ENCODE peak calls at places on chromosome 16, in eight cellular contexts. N is lower lobe of right lung; S is GM12878; Q is esophagus squamous epithelium; K is activated CD4-positive, alpha-beta T cell treated with anti-CD3 and anti-CD28 coated beads, Interleukin-2, amount 50 U/mL, for 1 hour; G is T-helper 1 cell; M is AG10803; A is COLO829. T is an unnamed sample.

GRCh38 chr16:27759947-27760844 is 210.3 kb downstream of the KATNIP start:
- DNase-seq in N (peak), S (no peak), Q (no peak), K (no peak), G (no peak), M (no peak), A (peak), T (peak)

GRCh38 chr16:82660078-82660645 is 33.4 kb downstream of the CDH13 start:
- DNase-seq in N (no peak), S (no peak), Q (no peak), K (peak), G (peak), M (peak), A (no peak), T (no peak)

GRCh38 chr16:19598805-19599204 is 43.3 kb downstream of the VPS35L start:
- DNase-seq in N (no peak), S (no peak), Q (no peak), K (no peak), G (no peak), M (no peak), A (no peak), T (no peak)

GRCh38 chr16:9666834-9667480 is 515.3 kb downstream of the GRIN2A start:
- DNase-seq in N (no peak), S (no peak), Q (no peak), K (no peak), G (no peak), M (no peak), A (no peak), T (no peak)

GRCh38 chr16:31063843-31064611 is 10.0 kb downstream of the ZNF668 start:
- DNase-seq in N (peak), S (no peak), Q (no peak), K (no peak), G (no peak), M (no peak), A (no peak), T (no peak)

GRCh38 chr16:9012848-9013507 is 49.3 kb upstream of the USP7 start:
- DNase-seq in N (no peak), S (no peak), Q (no peak), K (no peak), G (no peak), M (no peak), A (no peak), T (no peak)

GRCh38 chr16:56245197-56245596 is 53.9 kb downstream of the GNAO1 start:
- DNase-seq in N (no peak), S (no peak), Q (no peak), K (no peak), G (no peak), M (peak), A (peak), T (no peak)

GRCh38 chr16:81537721-81538561 is 93.3 kb downstream of the CMIP start:
- DNase-seq in N (peak), S (no peak), Q (no peak), K (no peak), G (no peak), M (no peak), A (no peak), T (no peak)

GRCh38 chr16:27436065-27436464 is 34.1 kb downstream of the IL21R start:
- DNase-seq in N (no peak), S (no peak), Q (no peak), K (no peak), G (no peak), M (no peak), A (no peak), T (no peak)

GRCh38 chr16:17101646-17102045 is 369.1 kb downstream of the XYLT1 start:
- DNase-seq in N (no peak), S (no peak), Q (no peak), K (no peak), G (no peak), M (no peak), A (no peak), T (no peak)

GRCh38 chr16:64964126-64964540 is 157.7 kb downstream of the CDH11 start:
- DNase-seq in N (no peak), S (no peak), Q (no peak), K (no peak), G (no peak), M (peak), A (no peak), T (no peak)

GRCh38 chr16:621526-622105 is 9.2 kb upstream of the WFIKKN1 start:
- DNase-seq in N (no peak), S (no peak), Q (no peak), K (no peak), G (no peak), M (no peak), A (no peak), T (no peak)

GRCh38 chr16:80569440-80570105 is 28.8 kb downstream of the DYNLRB2 start:
- DNase-seq in N (no peak), S (no peak), Q (no peak), K (peak), G (peak), M (peak), A (no peak), T (no peak)

GRCh38 chr16:87784812-87785211 is 19.0 kb upstream of the KLHDC4 start:
- DNase-seq in N (no peak), S (no peak), Q (no peak), K (no peak), G (no peak), M (peak), A (no peak), T (no peak)

GRCh38 chr16:78523212-78523995 is 423.9 kb downstream of the WWOX start:
- DNase-seq in N (no peak), S (no peak), Q (no peak), K (no peak), G (no peak), M (no peak), A (no peak), T (no peak)

GRCh38 chr16:68401871-68402747 is 46.2 kb downstream of the SMPD3 start:
- DNase-seq in N (peak), S (no peak), Q (no peak), K (no peak), G (no peak), M (peak), A (no peak), T (no peak)

GRCh38 chr16:27286446-27286845 is 17.9 kb upstream of the NSMCE1 start:
- DNase-seq in N (no peak), S (no peak), Q (no peak), K (no peak), G (no peak), M (peak), A (no peak), T (no peak)

GRCh38 chr16:1741553-1742165 is 29.7 kb downstream of the NME3 start:
- DNase-seq in N (no peak), S (no peak), Q (no peak), K (no peak), G (no peak), M (no peak), A (no peak), T (no peak)

GRCh38 chr16:68386628-68387027 is 61.7 kb downstream of the SMPD3 start:
- DNase-seq in N (peak), S (no peak), Q (no peak), K (no peak), G (no peak), M (no peak), A (no peak), T (no peak)

GRCh38 chr16:87828071-87828971 is 41.0 kb downstream of the SLC7A5 start:
- DNase-seq in N (no peak), S (no peak), Q (no peak), K (no peak), G (no peak), M (no peak), A (no peak), T (no peak)

GRCh38 chr16:89264800-89265550 is 47.5 kb downstream of the ZNF778 start:
- DNase-seq in N (no peak), S (no peak), Q (no peak), K (no peak), G (no peak), M (no peak), A (no peak), T (no peak)

GRCh38 chr16:49713770-49714169 is 142.1 kb downstream of the ZNF423 start:
- DNase-seq in N (no peak), S (no peak), Q (no peak), K (no peak), G (no peak), M (no peak), A (no peak), T (no peak)

GRCh38 chr16:7321661-7322060 is 11.0 kb upstream of the RBFOX1 start:
- DNase-seq in N (no peak), S (no peak), Q (no peak), K (no peak), G (no peak), M (no peak), A (no peak), T (no peak)

GRCh38 chr16:9499921-9500593 is 408.6 kb downstream of the HAPSTR1 start:
- DNase-seq in N (peak), S (no peak), Q (no peak), K (no peak), G (no peak), M (no peak), A (no peak), T (no peak)

GRCh38 chr16:85433477-85433876 is 179.6 kb upstream of the GSE1 start:
- DNase-seq in N (no peak), S (no peak), Q (no peak), K (no peak), G (no peak), M (no peak), A (no peak), T (no peak)

GRCh38 chr16:17474037-17474436 is 3.3 kb upstream of the XYLT1 start:
- DNase-seq in N (no peak), S (no peak), Q (no peak), K (no peak), G (no peak), M (no peak), A (no peak), T (no peak)

GRCh38 chr16:9578459-9578858 is 487.0 kb downstream of the HAPSTR1 start:
- DNase-seq in N (no peak), S (no peak), Q (no peak), K (no peak), G (no peak), M (no peak), A (no peak), T (no peak)

GRCh38 chr16:2519711-2520080 is 475 bp upstream of the AMDHD2 start:
- DNase-seq in N (no peak), S (no peak), Q (no peak), K (no peak), G (no peak), M (no peak), A (no peak), T (no peak)

GRCh38 chr16:80803341-80804060 is 897 bp downstream of the CDYL2 start:
- DNase-seq in N (peak), S (no peak), Q (no peak), K (peak), G (peak), M (peak), A (no peak), T (peak)